ENCODE peak calls at places on chromosome 4, in five cellular contexts. One of them, this sample, is unnamed.

GRCh38 chr4:57501715-57502114 is 391.5 kb upstream of the IGFBP7 start:
- DNase-seq in astrocyte: peak
- DNase-seq in astrocyte of the spinal cord: peak
- DNase-seq in NB4: no peak
- DNase-seq in endodermal cell: no peak
- DNase-seq in this sample: peak

GRCh38 chr4:101019941-101020401 is 327.4 kb downstream of the PPP3CA start:
- DNase-seq in astrocyte: peak
- DNase-seq in astrocyte of the spinal cord: no peak
- DNase-seq in NB4: no peak
- DNase-seq in endodermal cell: peak
- DNase-seq in this sample: no peak

GRCh38 chr4:87835732-87836131 is 3.0 kb downstream of the MEPE start:
- DNase-seq in astrocyte: no peak
- DNase-seq in astrocyte of the spinal cord: peak
- DNase-seq in NB4: no peak
- DNase-seq in endodermal cell: no peak
- DNase-seq in this sample: no peak

GRCh38 chr4:25925486-25926201 is 11.6 kb downstream of the SMIM20 start:
- DNase-seq in astrocyte: no peak
- DNase-seq in astrocyte of the spinal cord: peak
- DNase-seq in NB4: peak
- DNase-seq in endodermal cell: peak
- DNase-seq in this sample: no peak

GRCh38 chr4:138710297-138710696 is 305.3 kb upstream of the NOCT start:
- DNase-seq in astrocyte: no peak
- DNase-seq in astrocyte of the spinal cord: no peak
- DNase-seq in NB4: no peak
- DNase-seq in endodermal cell: no peak
- DNase-seq in this sample: no peak

GRCh38 chr4:25313194-25313895 is 771 bp downstream of the ZCCHC4 start:
- DNase-seq in astrocyte: no peak
- DNase-seq in astrocyte of the spinal cord: no peak
- DNase-seq in NB4: peak
- DNase-seq in endodermal cell: peak
- DNase-seq in this sample: no peak

GRCh38 chr4:119300072-119300387 is 21.9 kb downstream of the FABP2 start:
- DNase-seq in astrocyte: no peak
- DNase-seq in astrocyte of the spinal cord: no peak
- DNase-seq in NB4: peak
- DNase-seq in endodermal cell: no peak
- DNase-seq in this sample: no peak

GRCh38 chr4:151796106-151796505 is 35.3 kb upstream of the GATB start:
- DNase-seq in astrocyte: no peak
- DNase-seq in astrocyte of the spinal cord: no peak
- DNase-seq in NB4: no peak
- DNase-seq in endodermal cell: no peak
- DNase-seq in this sample: no peak

GRCh38 chr4:36494016-36494415 is 212.6 kb downstream of the DTHD1 start:
- DNase-seq in astrocyte: no peak
- DNase-seq in astrocyte of the spinal cord: no peak
- DNase-seq in NB4: no peak
- DNase-seq in endodermal cell: no peak
- DNase-seq in this sample: no peak

GRCh38 chr4:6576512-6576911 is 1.5 kb downstream of the MAN2B2 start:
- DNase-seq in astrocyte: no peak
- DNase-seq in astrocyte of the spinal cord: no peak
- DNase-seq in NB4: no peak
- DNase-seq in endodermal cell: no peak
- DNase-seq in this sample: no peak

GRCh38 chr4:72136429-72136828 is 104.6 kb downstream of the NPFFR2 start:
- DNase-seq in astrocyte: peak
- DNase-seq in astrocyte of the spinal cord: no peak
- DNase-seq in NB4: no peak
- DNase-seq in endodermal cell: peak
- DNase-seq in this sample: peak

GRCh38 chr4:134422776-134423175 is 221.2 kb upstream of the PABPC4L start:
- DNase-seq in astrocyte: no peak
- DNase-seq in astrocyte of the spinal cord: no peak
- DNase-seq in NB4: no peak
- DNase-seq in endodermal cell: no peak
- DNase-seq in this sample: no peak

GRCh38 chr4:156476359-156476758 is 495.2 kb downstream of the PDGFC start:
- DNase-seq in astrocyte: peak
- DNase-seq in astrocyte of the spinal cord: peak
- DNase-seq in NB4: no peak
- DNase-seq in endodermal cell: no peak
- DNase-seq in this sample: peak

GRCh38 chr4:106676173-106676921 is 307.8 kb upstream of the GIMD1 start:
- DNase-seq in astrocyte: peak
- DNase-seq in astrocyte of the spinal cord: peak
- DNase-seq in NB4: peak
- DNase-seq in endodermal cell: no peak
- DNase-seq in this sample: no peak

GRCh38 chr4:36243355-36244256 is 708 bp downstream of the ARAP2 start:
- DNase-seq in astrocyte: peak
- DNase-seq in astrocyte of the spinal cord: peak
- DNase-seq in NB4: no peak
- DNase-seq in endodermal cell: no peak
- DNase-seq in this sample: no peak

GRCh38 chr4:11904117-11904535 is 475.4 kb upstream of the HS3ST1 start:
- DNase-seq in astrocyte: peak
- DNase-seq in astrocyte of the spinal cord: no peak
- DNase-seq in NB4: no peak
- DNase-seq in endodermal cell: no peak
- DNase-seq in this sample: peak

GRCh38 chr4:78666830-78667258 is 109.3 kb upstream of the BMP2K start:
- DNase-seq in astrocyte: no peak
- DNase-seq in astrocyte of the spinal cord: no peak
- DNase-seq in NB4: peak
- DNase-seq in endodermal cell: no peak
- DNase-seq in this sample: no peak

GRCh38 chr4:15149842-15150592 is 147.7 kb downstream of the CPEB2 start:
- DNase-seq in astrocyte: peak
- DNase-seq in astrocyte of the spinal cord: peak
- DNase-seq in NB4: peak
- DNase-seq in endodermal cell: peak
- DNase-seq in this sample: no peak

GRCh38 chr4:150131581-150132228 is 53.5 kb downstream of the DCLK2 start:
- DNase-seq in astrocyte: no peak
- DNase-seq in astrocyte of the spinal cord: peak
- DNase-seq in NB4: no peak
- DNase-seq in endodermal cell: no peak
- DNase-seq in this sample: no peak

GRCh38 chr4:99435154-99435553 is at the start of gene ADH7:
- DNase-seq in astrocyte: no peak
- DNase-seq in astrocyte of the spinal cord: no peak
- DNase-seq in NB4: no peak
- DNase-seq in endodermal cell: no peak
- DNase-seq in this sample: no peak

GRCh38 chr4:94995684-94996394 is 238.1 kb downstream of the BMPR1B start:
- DNase-seq in astrocyte: peak
- DNase-seq in astrocyte of the spinal cord: peak
- DNase-seq in NB4: no peak
- DNase-seq in endodermal cell: peak
- DNase-seq in this sample: peak

GRCh38 chr4:78938474-78938867 is 767 bp downstream of the PAQR3 start:
- DNase-seq in astrocyte: no peak
- DNase-seq in astrocyte of the spinal cord: no peak
- DNase-seq in NB4: no peak
- DNase-seq in endodermal cell: no peak
- DNase-seq in this sample: no peak

GRCh38 chr4:42018451-42018850 is 28.1 kb downstream of the SLC30A9 start:
- DNase-seq in astrocyte: peak
- DNase-seq in astrocyte of the spinal cord: peak
- DNase-seq in NB4: no peak
- DNase-seq in endodermal cell: no peak
- DNase-seq in this sample: no peak

GRCh38 chr4:55931833-55932232 is 16.9 kb upstream of the CEP135 start:
- DNase-seq in astrocyte: peak
- DNase-seq in astrocyte of the spinal cord: no peak
- DNase-seq in NB4: no peak
- DNase-seq in endodermal cell: no peak
- DNase-seq in this sample: no peak

GRCh38 chr4:52102587-52102986 is 51.5 kb downstream of the SPATA18 start:
- DNase-seq in astrocyte: peak
- DNase-seq in astrocyte of the spinal cord: peak
- DNase-seq in NB4: no peak
- DNase-seq in endodermal cell: no peak
- DNase-seq in this sample: no peak

GRCh38 chr4:24372341-24372740 is 212.0 kb downstream of the DHX15 start:
- DNase-seq in astrocyte: no peak
- DNase-seq in astrocyte of the spinal cord: no peak
- DNase-seq in NB4: no peak
- DNase-seq in endodermal cell: no peak
- DNase-seq in this sample: no peak

GRCh38 chr4:16187455-16187854 is 38.8 kb downstream of the TAPT1 start:
- DNase-seq in astrocyte: no peak
- DNase-seq in astrocyte of the spinal cord: no peak
- DNase-seq in NB4: no peak
- DNase-seq in endodermal cell: no peak
- DNase-seq in this sample: no peak

GRCh38 chr4:119139822-119140252 is 4.2 kb downstream of the MYOZ2 start:
- DNase-seq in astrocyte: no peak
- DNase-seq in astrocyte of the spinal cord: no peak
- DNase-seq in NB4: peak
- DNase-seq in endodermal cell: no peak
- DNase-seq in this sample: no peak

GRCh38 chr4:89314291-89314690 is 6.7 kb upstream of the GPRIN3 start:
- DNase-seq in astrocyte: no peak
- DNase-seq in astrocyte of the spinal cord: no peak
- DNase-seq in NB4: no peak
- DNase-seq in endodermal cell: no peak
- DNase-seq in this sample: no peak

GRCh38 chr4:89653012-89653411 is 183.9 kb downstream of the SNCA start:
- DNase-seq in astrocyte: no peak
- DNase-seq in astrocyte of the spinal cord: no peak
- DNase-seq in NB4: no peak
- DNase-seq in endodermal cell: no peak
- DNase-seq in this sample: no peak

GRCh38 chr4:142719854-142720541 is 126.1 kb downstream of the INPP4B start:
- DNase-seq in astrocyte: peak
- DNase-seq in astrocyte of the spinal cord: peak
- DNase-seq in NB4: peak
- DNase-seq in endodermal cell: no peak
- DNase-seq in this sample: no peak
- TF ChIP-seq CTCF in astrocyte: peak
- TF ChIP-seq CTCF in astrocyte of the spinal cord: peak
- TF ChIP-seq CTCF in NB4: no peak
- TF ChIP-seq CTCF in endodermal cell: peak
- TF ChIP-seq CTCF in this sample: peak

GRCh38 chr4:121769341-121769740 is 4.4 kb upstream of the SMIM43 start:
- DNase-seq in astrocyte: no peak
- DNase-seq in astrocyte of the spinal cord: no peak
- DNase-seq in NB4: no peak
- DNase-seq in endodermal cell: no peak
- DNase-seq in this sample: no peak

GRCh38 chr4:121765941-121766538 is 1.1 kb upstream of the SMIM43 start:
- DNase-seq in astrocyte: no peak
- DNase-seq in astrocyte of the spinal cord: no peak
- DNase-seq in NB4: no peak
- DNase-seq in endodermal cell: peak
- DNase-seq in this sample: no peak

GRCh38 chr4:121764303-121764701 is 662 bp downstream of the SMIM43 start:
- DNase-seq in astrocyte: no peak
- DNase-seq in astrocyte of the spinal cord: no peak
- DNase-seq in NB4: no peak
- DNase-seq in endodermal cell: no peak
- DNase-seq in this sample: no peak

GRCh38 chr4:121764702-121765367 is at the start of gene SMIM43:
- DNase-seq in astrocyte: no peak
- DNase-seq in astrocyte of the spinal cord: no peak
- DNase-seq in NB4: no peak
- DNase-seq in endodermal cell: peak
- DNase-seq in this sample: no peak

GRCh38 chr4:121765368-121765705 is 373 bp upstream of the SMIM43 start:
- DNase-seq in astrocyte: no peak
- DNase-seq in astrocyte of the spinal cord: no peak
- DNase-seq in NB4: no peak
- DNase-seq in endodermal cell: no peak
- DNase-seq in this sample: no peak
- H3K4me3 ChIP-seq in astrocyte: peak
- H3K4me3 ChIP-seq in astrocyte of the spinal cord: peak
- H3K4me3 ChIP-seq in NB4: no peak
- H3K4me3 ChIP-seq in endodermal cell: peak
- H3K4me3 ChIP-seq in this sample: peak

DNA sequence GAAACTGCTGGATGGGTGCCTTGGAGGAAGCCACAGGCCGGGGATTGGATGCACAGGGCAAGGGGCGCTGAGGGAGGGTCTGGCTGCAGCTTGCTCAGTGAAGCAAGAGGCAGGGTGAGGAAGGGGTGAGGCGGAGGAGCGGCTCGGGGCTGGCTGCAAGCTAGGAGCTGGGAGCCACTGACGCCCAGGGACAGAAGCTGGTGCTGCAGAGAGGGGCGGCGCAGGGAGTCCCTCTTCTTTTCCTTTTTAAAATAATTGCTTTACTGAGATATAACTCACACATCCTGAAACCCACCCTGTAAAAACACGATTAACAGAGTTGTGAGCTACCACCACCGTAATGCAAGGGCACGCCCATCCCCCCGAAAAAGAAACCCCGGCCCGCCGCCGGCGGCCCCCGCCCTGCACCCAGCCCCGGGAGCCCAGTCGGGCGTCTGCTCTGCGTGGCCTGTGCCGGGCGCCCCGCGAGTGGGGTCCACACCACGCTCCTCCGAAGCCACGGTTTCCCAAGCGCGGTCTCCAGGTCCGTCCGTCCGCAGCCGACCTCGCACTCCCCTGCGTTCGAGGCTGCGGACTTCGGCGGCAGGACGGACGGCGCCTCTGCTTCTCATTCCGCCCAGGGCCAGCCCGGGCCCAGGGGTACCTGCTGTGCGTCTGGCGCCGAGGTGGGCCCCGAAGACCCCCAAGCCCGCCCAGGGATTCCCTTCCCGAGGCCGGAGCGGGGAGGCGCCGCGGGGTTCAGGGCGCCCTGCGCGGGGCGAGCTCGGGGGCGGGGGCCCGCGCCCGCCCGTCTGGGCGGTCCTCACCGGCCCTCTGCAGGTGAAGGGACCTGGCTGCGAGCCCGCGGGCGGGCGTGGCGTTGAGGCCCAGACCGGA is 865 bp upstream of the UVSSA start:
- DNase-seq in astrocyte: no peak
- DNase-seq in astrocyte of the spinal cord: peak
- DNase-seq in NB4: peak
- DNase-seq in endodermal cell: peak
- DNase-seq in this sample: no peak
- TF ChIP-seq CTCF in astrocyte: no peak
- TF ChIP-seq CTCF in astrocyte of the spinal cord: peak
- TF ChIP-seq CTCF in NB4: peak
- TF ChIP-seq CTCF in endodermal cell: peak
- TF ChIP-seq CTCF in this sample: peak

DNA sequence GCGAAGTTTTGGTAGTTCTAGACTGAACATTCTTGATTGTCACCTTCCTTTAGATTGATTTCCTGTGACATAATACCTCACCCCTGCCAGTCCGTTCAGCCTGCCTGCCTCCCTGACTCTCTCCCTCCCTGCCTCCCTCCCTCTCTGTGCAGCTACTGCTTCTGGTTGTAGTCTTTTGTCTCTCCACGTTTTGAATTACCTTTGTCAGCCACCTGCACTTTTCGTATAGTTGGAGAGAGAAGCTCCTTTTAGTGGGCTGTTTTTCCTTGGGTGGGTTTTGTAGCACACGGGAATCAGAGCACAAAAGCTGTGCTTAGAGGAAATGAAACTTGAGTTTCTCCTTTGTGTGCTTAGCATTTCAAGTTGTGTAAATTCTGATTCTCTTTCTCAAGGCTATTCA is 32.6 kb upstream of the MSMO1 start:
- DNase-seq in astrocyte: no peak
- DNase-seq in astrocyte of the spinal cord: no peak
- DNase-seq in NB4: no peak
- DNase-seq in endodermal cell: no peak
- DNase-seq in this sample: no peak
- H3K4me3 ChIP-seq in astrocyte: no peak
- H3K4me3 ChIP-seq in astrocyte of the spinal cord: no peak
- H3K4me3 ChIP-seq in NB4: no peak
- H3K4me3 ChIP-seq in endodermal cell: no peak
- H3K4me3 ChIP-seq in this sample: no peak